ENCODE peak calls at places on chromosomes 4 and X, in five cellular contexts. O is GM12864, E is AG09309, M is mucosa of descending colon, H is fibroblast of the aortic adventitia. B is an unnamed sample.
A peak's percentile ranks its signal among the peaks of the same experiment; 100 is the strongest.

GRCh38 chrX:28582494-28582893 is 4.8 kb upstream of the IL1RAPL1 start:
- DNase-seq in O (no peak), E (no peak), M (no peak), H (no peak), B (no peak)

GRCh38 chrX:20796450-20796849 is 529.7 kb upstream of the RPS6KA3 start:
- DNase-seq in O (no peak), E (no peak), M (no peak), H (no peak), B (no peak)

GRCh38 chrX:136910565-136911040 is 30.1 kb upstream of the RBMX start:
- DNase-seq in O (no peak), E (no peak), M (no peak), H (peak; percentile 40), B (peak; percentile 47)

GRCh38 chrX:141760761-141761160 is 62.2 kb upstream of the SPANXD start:
- DNase-seq in O (no peak), E (no peak), M (no peak), H (no peak), B (peak; percentile 21)

GRCh38 chrX:108224727-108225455 is 133.3 kb downstream of the ATG4A start:
- DNase-seq in O (no peak), E (no peak), M (no peak), H (peak; percentile 45), B (peak; percentile 46)

GRCh38 chr4:22179124-22179874 is 230.7 kb upstream of the KCNIP4 start:
- DNase-seq in O (no peak), E (peak; percentile 73), M (no peak), H (peak; percentile 98), B (peak; percentile 93)

GRCh38 chrX:75297508-75297907 is 23.6 kb downstream of the UPRT start:
- DNase-seq in O (no peak), E (no peak), M (no peak), H (no peak), B (no peak)

GRCh38 chrX:12955882-12956703 is 18.8 kb upstream of the TMSB4X start:
- DNase-seq in O (no peak), E (no peak), M (peak; percentile 65), H (peak; percentile 80), B (peak; percentile 80)

GRCh38 chr4:138839574-138839973 is 176.0 kb upstream of the NOCT start:
- DNase-seq in O (no peak), E (no peak), M (no peak), H (no peak), B (no peak)

GRCh38 chr4:13912966-13913365 is 285.4 kb upstream of the BOD1L1 start:
- DNase-seq in O (no peak), E (peak; percentile 46), M (no peak), H (peak; percentile 76), B (no peak)

GRCh38 chrX:150968862-150969720 is 14.0 kb upstream of the HMGB3 start:
- DNase-seq in O (no peak), E (no peak), M (peak; percentile 51), H (no peak), B (no peak)

GRCh38 chr4:3443750-3444309 is 2.1 kb downstream of the HGFAC start:
- DNase-seq in O (no peak), E (no peak), M (no peak), H (no peak), B (no peak)
- TF ChIP-seq CTCF in O (no peak), E (no peak), M (no peak), H (no peak), B (no peak)

DNA sequence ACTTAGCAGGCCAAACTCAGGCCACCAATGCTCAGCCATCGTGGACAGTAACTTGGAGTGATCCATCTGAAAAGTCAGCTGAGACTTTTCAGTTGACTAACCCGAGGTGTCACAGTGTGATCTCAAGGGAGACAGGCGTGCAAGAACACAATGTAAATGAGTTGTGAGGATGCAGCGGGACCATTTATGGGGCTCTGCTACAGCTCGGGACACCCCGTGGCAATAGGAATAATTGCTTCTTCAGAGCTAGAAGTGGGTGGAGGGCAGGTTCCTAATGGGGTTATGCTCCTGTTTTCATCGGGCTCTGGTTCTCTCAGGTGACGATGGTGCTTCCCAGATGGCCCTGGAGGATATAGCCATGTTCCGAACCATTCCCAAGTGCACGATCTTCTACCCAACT is 27.3 kb downstream of the TKTL1 start:
- DNase-seq in O (no peak), E (no peak), M (no peak), H (no peak), B (no peak)
- H3K4me3 ChIP-seq in O (no peak overlapping the region), E (no peak overlapping the region), M (no peak overlapping the region), H (no peak overlapping the region), B (no peak overlapping the region)

GRCh38 chr4:140901736-140902336 is 145.7 kb upstream of the TBC1D9 start:
- DNase-seq in O (no peak), E (no peak), M (no peak), H (no peak), B (no peak)
- TF ChIP-seq CTCF in O (no peak), E (no peak), M (no peak), H (no peak), B (no peak)

DNA sequence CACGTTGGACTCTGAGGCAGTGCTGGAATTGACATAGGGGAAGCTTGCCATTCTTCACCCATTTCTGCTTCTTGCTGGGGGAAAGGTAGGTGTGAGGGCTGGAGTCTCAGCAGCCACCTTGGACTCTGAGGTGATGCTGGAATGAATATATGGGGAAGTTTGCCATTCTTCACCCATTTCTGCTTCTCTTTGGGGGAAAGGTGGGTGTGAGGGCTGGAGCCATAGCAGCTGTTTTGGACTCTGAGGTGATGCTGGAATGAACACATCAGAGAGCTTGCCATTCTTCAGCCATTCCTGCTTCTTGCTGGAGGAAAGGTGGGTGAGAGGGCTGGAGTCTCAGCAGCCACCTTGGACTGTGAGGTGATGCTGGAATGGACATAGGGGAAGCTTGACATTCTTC is 115.1 kb downstream of the CRLF2 start:
- DNase-seq in O (no peak), E (no peak), M (no peak), H (no peak), B (no peak)
- H3K4me3 ChIP-seq in O (no peak overlapping the region), E (no peak overlapping the region), M (no peak overlapping the region), H (no peak overlapping the region), B (no peak overlapping the region)

GRCh38 chr4:57018930-57019329 is 40.2 kb downstream of the POLR2B start:
- DNase-seq in O (no peak), E (no peak), M (no peak), H (peak; percentile 48), B (no peak)
- TF ChIP-seq CTCF in O (no peak), E (peak; percentile 19), M (no peak), H (peak; percentile 40), B (no peak)

B was measured in astrocyte of the spinal cord.